ENCODE peak calls at places on chromosomes 2 and 18, in six cellular contexts. S is hepatocyte, X is small intestine, K is fibroblast of lung, F is MM.1S, L is heart right ventricle. B is an unnamed sample.

GRCh38 chr2:240799183-240799740 is 20.8 kb downstream of the KIF1A start:
- DNase-seq in S (no peak), X (peak; percentile 53), K (no peak), F (no peak), L (no peak), B (no peak)

GRCh38 chr2:213227458-213227857 is 56.8 kb upstream of the SPAG16 start:
- DNase-seq in S (no peak), X (no peak), K (peak; percentile 27), F (peak; percentile 43), L (no peak), B (peak; percentile 82)

GRCh38 chr2:136136921-136137320 is 19.0 kb upstream of the CXCR4 start:
- DNase-seq in S (no peak), X (no peak), K (no peak), F (peak; percentile 58), L (no peak), B (peak; percentile 66)

GRCh38 chr2:165508927-165509326 is 39.4 kb downstream of the CSRNP3 start:
- DNase-seq in S (no peak), X (no peak), K (peak; percentile 7), F (no peak), L (no peak), B (no peak)

GRCh38 chr2:200252661-200253067 is 53.8 kb upstream of the SPATS2L start:
- DNase-seq in S (no peak), X (no peak), K (peak; percentile 60), F (no peak), L (no peak), B (no peak)

GRCh38 chr18:46335551-46336059 is 231.4 kb downstream of the HAUS1 start:
- DNase-seq in S (no peak), X (no peak), K (peak; percentile 18), F (no peak), L (no peak), B (no peak)

GRCh38 chr2:178199334-178199733 is 5.0 kb downstream of the OSBPL6 start:
- DNase-seq in S (no peak), X (no peak), K (no peak), F (no peak), L (no peak), B (no peak)

GRCh38 chr18:24868760-24869237 is 408.4 kb downstream of the HRH4 start:
- DNase-seq in S (peak; percentile 26), X (peak; percentile 50), K (peak; percentile 11), F (no peak), L (no peak), B (no peak)

GRCh38 chr2:112884869-112885502 is 26.0 kb upstream of the IL37 start:
- DNase-seq in S (peak; percentile 60), X (peak; percentile 74), K (no peak), F (peak; percentile 80), L (peak; percentile 26), B (peak; percentile 68)

GRCh38 chr2:85705680-85706039 is 11.5 kb downstream of the GNLY start:
- DNase-seq in S (peak; percentile 75), X (no peak), K (peak; percentile 98), F (no peak), L (no peak), B (no peak)

GRCh38 chr18:24611075-24611474 is 150.6 kb downstream of the HRH4 start:
- DNase-seq in S (no peak), X (no peak), K (no peak), F (no peak), L (no peak), B (no peak)

GRCh38 chr18:43061318-43061717 is 54.2 kb downstream of the RIT2 start:
- DNase-seq in S (no peak), X (no peak), K (no peak), F (no peak), L (no peak), B (no peak)

GRCh38 chr18:32768646-32769206 is 4.1 kb downstream of the KLHL14 start:
- DNase-seq in S (no peak), X (no peak), K (no peak), F (no peak), L (no peak), B (no peak)
- H3K4me1 ChIP-seq in S (peaks cover 17% of the 10 kb centered on the region), X (peaks cover 4% of the 10 kb centered on the region), K (no peaks in the 10 kb centered on the region), F (no peaks in the 10 kb centered on the region), L (peaks cover 23% of the 10 kb centered on the region), B (peaks cover 36% of the 10 kb centered on the region)

DNA sequence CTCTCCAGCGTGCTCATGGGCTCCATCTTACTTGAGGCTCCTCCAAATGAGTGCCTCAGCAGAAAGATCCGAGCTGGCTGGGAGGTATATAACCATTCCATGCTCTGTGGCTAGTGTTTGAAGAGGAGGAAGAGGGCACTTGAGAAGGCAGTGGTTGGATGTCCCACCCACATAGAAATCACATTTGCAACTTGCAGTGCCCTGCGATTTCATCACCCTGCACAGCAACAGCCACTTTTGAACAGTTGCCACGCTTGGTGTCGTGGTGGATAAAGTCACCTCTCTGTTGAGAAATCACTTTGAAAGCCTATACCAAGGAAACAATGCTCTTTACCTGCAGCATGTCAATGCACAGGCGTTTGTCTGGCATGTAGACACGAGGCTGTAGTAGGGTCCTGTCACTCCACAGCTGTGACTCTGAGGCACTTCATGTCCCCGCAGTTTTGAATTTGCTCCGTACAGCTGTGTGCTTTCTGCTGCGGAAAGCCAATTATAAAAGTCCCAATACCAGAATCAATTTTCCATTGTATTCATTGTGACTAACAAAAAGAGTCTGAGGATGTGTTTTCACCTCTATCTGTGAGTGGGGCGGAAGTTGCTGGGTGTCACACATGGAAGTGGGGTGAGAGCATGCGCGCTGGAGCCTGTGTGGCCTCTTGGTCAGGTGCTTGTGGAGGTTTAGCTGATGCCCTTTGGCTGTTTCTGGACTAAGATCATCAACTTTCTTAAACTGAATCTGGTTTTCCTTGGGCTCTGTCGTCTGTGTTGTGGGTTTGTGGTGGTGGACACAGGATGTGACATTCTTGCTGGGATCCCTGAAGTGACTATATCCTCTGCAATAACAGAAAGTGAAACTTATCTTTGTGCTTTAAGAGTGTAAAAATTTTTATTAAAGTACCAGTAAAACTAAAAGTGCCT is 2.8 kb downstream of the CNDP2 start:
- DNase-seq in S (no peak), X (peak; percentile 55), K (peak; percentile 17), F (peak; percentile 89), L (peak; percentile 46), B (peak; percentile 64)
- H3K4me3 ChIP-seq in S (no peak overlapping the region), X (peak overlapping the region; percentile 53), K (peak overlapping the region; percentile 1), F (peak overlapping the region; percentile 72), L (peak overlapping the region; percentile 25), B (peak overlapping the region; percentile 89)

DNA sequence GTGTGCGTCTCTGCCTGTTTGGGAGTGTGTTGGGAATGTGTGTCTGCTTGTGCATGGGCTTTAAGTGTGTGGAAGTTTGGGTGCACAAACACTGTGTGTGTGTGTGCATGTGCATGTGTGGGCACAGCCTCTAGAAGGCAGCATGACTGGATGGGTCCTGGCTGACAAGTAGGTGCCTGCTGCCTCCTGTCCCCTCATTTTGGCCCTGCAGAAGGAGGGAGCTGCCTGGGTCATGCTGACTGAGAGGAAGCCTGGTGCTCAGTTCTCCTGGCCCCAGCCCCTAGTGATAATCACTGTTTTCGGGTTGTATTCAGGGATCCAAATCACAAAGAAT is 34.1 kb downstream of the GLI2 start:
- DNase-seq in S (no peak), X (no peak), K (no peak), F (no peak), L (peak; percentile 1), B (no peak)
- H3K4me1 ChIP-seq in S (peaks cover 42% of the 10 kb centered on the region), X (peaks cover 3% of the 10 kb centered on the region), K (peaks cover 43% of the 10 kb centered on the region), F (no peaks in the 10 kb centered on the region), L (peaks cover 20% of the 10 kb centered on the region), B (no peaks in the 10 kb centered on the region)

GRCh38 chr2:198287706-198288105 is 483.3 kb downstream of the PLCL1 start:
- DNase-seq in S (no peak), X (no peak), K (peak; percentile 16), F (no peak), L (no peak), B (no peak)
- H3K4me3 ChIP-seq in S (no peak overlapping the region), X (no peak overlapping the region), K (no peak overlapping the region), F (no peak overlapping the region), L (no peak overlapping the region), B (no peak overlapping the region)

DNA sequence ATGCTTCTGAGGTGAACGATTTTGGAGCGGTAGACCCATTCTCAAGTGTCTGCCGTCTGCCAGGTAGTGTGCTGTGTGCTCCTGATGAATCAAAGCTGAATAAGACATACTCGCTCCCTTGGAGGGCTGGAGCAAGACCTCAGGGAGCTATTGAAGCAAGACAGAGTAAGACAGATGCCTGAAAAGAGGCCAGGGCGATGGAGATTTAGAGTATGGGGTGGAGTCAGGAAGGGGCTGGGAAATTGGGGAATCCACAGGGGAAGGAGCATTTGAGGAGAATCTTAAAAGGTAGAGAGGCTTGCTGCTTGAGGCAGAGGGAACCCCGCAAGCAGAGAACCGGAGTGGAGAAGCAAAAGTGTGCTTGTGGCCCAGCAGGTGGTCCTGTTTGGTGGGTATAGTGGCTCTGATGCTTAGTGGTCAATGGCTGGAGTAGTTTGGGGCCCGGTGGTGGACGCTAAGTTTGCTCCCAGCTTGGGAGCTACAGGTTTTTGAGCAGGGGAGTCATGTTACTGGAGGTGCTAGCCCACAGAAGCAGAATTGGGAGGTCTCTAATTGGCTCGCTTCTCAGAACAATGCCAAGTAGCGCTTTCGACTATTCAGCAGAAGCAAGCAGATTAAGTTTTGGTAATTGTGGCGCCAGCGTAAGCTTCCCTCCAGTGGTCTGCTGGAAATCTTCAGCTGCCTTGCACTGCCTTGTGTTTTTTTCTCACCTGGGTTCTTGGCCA is 2.0 kb downstream of the CNNM4 start:
- DNase-seq in S (no peak), X (peak; percentile 21), K (peak; percentile 54), F (peak; percentile 57), L (no peak), B (peak; percentile 50)
- H3K4me1 ChIP-seq in S (peaks cover 48% of the 10 kb centered on the region), X (no peaks in the 10 kb centered on the region), K (peaks cover 4% of the 10 kb centered on the region), F (peaks cover 30% of the 10 kb centered on the region), L (peaks cover 42% of the 10 kb centered on the region), B (peaks cover 61% of the 10 kb centered on the region)

GRCh38 chr2:6080837-6081541 is 388.8 kb downstream of the SOX11 start:
- DNase-seq in S (no peak), X (no peak), K (peak; percentile 25), F (no peak), L (peak; percentile 13), B (no peak)

GRCh38 chr2:6082619-6083018 is 390.4 kb downstream of the SOX11 start:
- DNase-seq in S (no peak), X (no peak), K (no peak), F (no peak), L (no peak), B (no peak)

GRCh38 chr2:6083131-6083530 is 390.9 kb downstream of the SOX11 start:
- DNase-seq in S (no peak), X (no peak), K (no peak), F (no peak), L (no peak), B (no peak)

GRCh38 chr2:6081955-6082354 is 389.8 kb downstream of the SOX11 start:
- DNase-seq in S (no peak), X (no peak), K (no peak), F (no peak), L (no peak), B (no peak)

DNA sequence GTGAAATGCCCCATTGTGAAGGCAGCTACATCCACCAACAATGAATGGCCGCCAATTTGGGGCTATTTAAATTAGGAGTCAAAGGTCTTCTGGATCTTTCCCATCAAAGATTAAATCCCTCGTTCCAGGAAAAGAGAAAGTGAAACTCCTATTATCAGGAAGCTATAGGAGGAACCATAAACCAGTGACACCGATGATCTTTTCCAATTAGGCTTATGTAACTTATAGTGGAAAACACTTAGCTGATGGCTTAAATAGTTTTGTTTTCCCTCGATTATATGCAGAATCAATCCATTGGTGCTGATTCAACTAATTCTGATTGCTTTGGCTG is 389.3 kb downstream of the SOX11 start:
- DNase-seq in S (no peak), X (peak; percentile 88), K (no peak), F (no peak), L (no peak), B (no peak)
- H3K4me3 ChIP-seq in S (no peak overlapping the region), X (peak overlapping the region; percentile 26), K (no peak overlapping the region), F (no peak overlapping the region), L (no peak overlapping the region), B (no peak overlapping the region)

GRCh38 chr2:218002792-218003191 is at the start of gene TNS1:
- DNase-seq in S (peak; percentile 44), X (no peak), K (peak; percentile 61), F (no peak), L (peak; percentile 62), B (no peak)
- H3K4me1 ChIP-seq in S (peaks cover 10% of the 10 kb centered on the region), X (no peaks in the 10 kb centered on the region), K (peaks cover 6% of the 10 kb centered on the region), F (no peaks in the 10 kb centered on the region), L (peaks cover 19% of the 10 kb centered on the region), B (no peaks in the 10 kb centered on the region)

GRCh38 chr2:176137883-176138282 is 8.4 kb downstream of the HOXD8 start:
- DNase-seq in S (no peak), X (no peak), K (no peak), F (no peak), L (no peak), B (no peak)
- H3K4me3 ChIP-seq in S (no peak overlapping the region), X (no peak overlapping the region), K (no peak overlapping the region), F (no peak overlapping the region), L (no peak overlapping the region), B (no peak overlapping the region)